ENCODE peak calls at places on chromosome 15, in five cellular contexts. K is anterior cingulate cortex, C is HTR-8/SVneo, V is GM13977, I is AG04450. E is an unnamed sample.

GRCh38 chr15:31262901-31263671 is 63.5 kb upstream of the KLF13 start:
- DNase-seq in K (no peak), C (no peak), V (peak; percentile 73), I (no peak), E (no peak)

GRCh38 chr15:66036859-66037258 is 167.6 kb downstream of the RAB11A start:
- DNase-seq in K (no peak), C (no peak), V (no peak), I (no peak), E (no peak)

GRCh38 chr15:85793641-85794597 is 806 bp downstream of the KLHL25 start:
- DNase-seq in K (no peak), C (no peak), V (no peak), I (no peak), E (no peak)

GRCh38 chr15:39878401-39878775 is 41.7 kb downstream of the GPR176 start:
- DNase-seq in K (no peak), C (no peak), V (no peak), I (no peak), E (no peak)

GRCh38 chr15:97563516-97563915 is 397.0 kb upstream of the ARRDC4 start:
- DNase-seq in K (no peak), C (no peak), V (no peak), I (no peak), E (no peak)

GRCh38 chr15:44537728-44538240 is 837 bp downstream of the EIF3J start:
- DNase-seq in K (no peak), C (peak; percentile 19), V (peak; percentile 23), I (no peak), E (no peak)

GRCh38 chr15:67691450-67691849 is 133.9 kb upstream of the SKOR1 start:
- DNase-seq in K (no peak), C (no peak), V (no peak), I (no peak), E (no peak)

GRCh38 chr15:68384451-68385239 is 47.3 kb downstream of the ITGA11 start:
- DNase-seq in K (no peak), C (peak; percentile 81), V (no peak), I (peak; percentile 55), E (no peak)

GRCh38 chr15:38195191-38195901 is 57.3 kb upstream of the SPRED1 start:
- DNase-seq in K (no peak), C (no peak), V (no peak), I (no peak), E (no peak)

GRCh38 chr15:63492541-63493077 is 11.8 kb upstream of the USP3 start:
- DNase-seq in K (no peak), C (no peak), V (no peak), I (peak; percentile 34), E (no peak)

GRCh38 chr15:92958105-92958504 is 58.0 kb downstream of the CHD2 start:
- DNase-seq in K (no peak), C (no peak), V (no peak), I (no peak), E (no peak)

GRCh38 chr15:59950603-59951388 is 53.3 kb upstream of the FOXB1 start:
- DNase-seq in K (no peak), C (no peak), V (no peak), I (no peak), E (no peak)

GRCh38 chr15:42737529-42738328 is 801 bp upstream of the CDAN1 start:
- DNase-seq in K (no peak), C (no peak), V (no peak), I (no peak), E (no peak)

GRCh38 chr15:69604050-69604378 is 151.4 kb downstream of the RPLP1 start:
- DNase-seq in K (no peak), C (no peak), V (no peak), I (no peak), E (no peak)

GRCh38 chr15:34616613-34617012 is 33.2 kb upstream of the GOLGA8B start:
- DNase-seq in K (no peak), C (peak; percentile 12), V (no peak), I (no peak), E (no peak)

GRCh38 chr15:47959617-47960398 is 161.0 kb upstream of the SLC24A5 start:
- DNase-seq in K (no peak), C (no peak), V (no peak), I (no peak), E (no peak)

GRCh38 chr15:84570164-84570692 is 30.6 kb upstream of the ZSCAN2 start:
- DNase-seq in K (peak; percentile 55), C (peak; percentile 2), V (peak; percentile 52), I (no peak), E (no peak)

GRCh38 chr15:40633178-40633577 is 39.1 kb downstream of the KNL1 start:
- DNase-seq in K (no peak), C (no peak), V (no peak), I (peak; percentile 20), E (no peak)

GRCh38 chr15:58549013-58549779 is 117.4 kb downstream of the LIPC start:
- DNase-seq in K (no peak), C (no peak), V (no peak), I (peak; percentile 53), E (no peak)

GRCh38 chr15:73914145-73914544 is 12.1 kb upstream of the LOXL1 start:
- DNase-seq in K (no peak), C (no peak), V (no peak), I (no peak), E (no peak)

GRCh38 chr15:36499751-36500389 is 79.6 kb upstream of the CDIN1 start:
- DNase-seq in K (no peak), C (no peak), V (no peak), I (no peak), E (no peak)

GRCh38 chr15:24621630-24622215 is 53.9 kb upstream of the NPAP1 start:
- DNase-seq in K (no peak), C (no peak), V (no peak), I (no peak), E (no peak)

GRCh38 chr15:57302640-57303257 is 73.6 kb upstream of the CGNL1 start:
- DNase-seq in K (no peak), C (no peak), V (no peak), I (no peak), E (no peak)

GRCh38 chr15:20355256-20355868 is 186.2 kb downstream of the GOLGA6L6 start:
- DNase-seq in K (no peak), C (no peak), V (peak; percentile 39), I (no peak), E (no peak)

E was measured in NCI-H1436 treated with DMSO at 0.1 percent for 48 hours.